ENCODE peak calls at places on chromosomes 11 and 22, in eight cellular contexts. One of them, this sample, is unnamed.
A peak's percentile ranks its signal among the peaks of the same experiment; 100 is the strongest.

GRCh38 chr11:61345170-61345610 is 12.2 kb downstream of the TKFC start:
- DNase-seq in neuronal stem cell: no peak
- DNase-seq in body of pancreas: no peak
- DNase-seq in mammary epithelial cell: no peak
- DNase-seq in IMR-90: no peak
- DNase-seq in ovary: peak; percentile 65
- DNase-seq in PC-9: no peak
- DNase-seq in esophagus squamous epithelium: no peak
- DNase-seq in this sample: no peak

GRCh38 chr11:8810331-8811301 is 100.4 kb upstream of the AKIP1 start:
- DNase-seq in neuronal stem cell: peak; percentile 82
- DNase-seq in body of pancreas: peak; percentile 83
- DNase-seq in mammary epithelial cell: peak; percentile 79
- DNase-seq in IMR-90: peak; percentile 81
- DNase-seq in ovary: peak; percentile 92
- DNase-seq in PC-9: no peak
- DNase-seq in esophagus squamous epithelium: no peak
- DNase-seq in this sample: peak; percentile 82

GRCh38 chr11:65557280-65558001 is 718 bp downstream of the LTBP3 start:
- DNase-seq in neuronal stem cell: no peak
- DNase-seq in body of pancreas: no peak
- DNase-seq in mammary epithelial cell: no peak
- DNase-seq in IMR-90: no peak
- DNase-seq in ovary: peak; percentile 75
- DNase-seq in PC-9: no peak
- DNase-seq in esophagus squamous epithelium: no peak
- DNase-seq in this sample: no peak

GRCh38 chr11:64157987-64158386 is 7.9 kb downstream of the MACROD1 start:
- DNase-seq in neuronal stem cell: no peak
- DNase-seq in body of pancreas: no peak
- DNase-seq in mammary epithelial cell: no peak
- DNase-seq in IMR-90: no peak
- DNase-seq in ovary: no peak
- DNase-seq in PC-9: no peak
- DNase-seq in esophagus squamous epithelium: no peak
- DNase-seq in this sample: no peak

GRCh38 chr11:11743216-11743615 is 98.6 kb upstream of the USP47 start:
- DNase-seq in neuronal stem cell: no peak
- DNase-seq in body of pancreas: no peak
- DNase-seq in mammary epithelial cell: no peak
- DNase-seq in IMR-90: no peak
- DNase-seq in ovary: no peak
- DNase-seq in PC-9: no peak
- DNase-seq in esophagus squamous epithelium: no peak
- DNase-seq in this sample: no peak

GRCh38 chr11:110991621-110992355 is 253.7 kb upstream of the POU2AF2 start:
- DNase-seq in neuronal stem cell: no peak
- DNase-seq in body of pancreas: no peak
- DNase-seq in mammary epithelial cell: no peak
- DNase-seq in IMR-90: no peak
- DNase-seq in ovary: no peak
- DNase-seq in PC-9: no peak
- DNase-seq in esophagus squamous epithelium: no peak
- DNase-seq in this sample: no peak

GRCh38 chr11:89405629-89406028 is 85.5 kb downstream of the NOX4 start:
- DNase-seq in neuronal stem cell: no peak
- DNase-seq in body of pancreas: no peak
- DNase-seq in mammary epithelial cell: peak; percentile 26
- DNase-seq in IMR-90: no peak
- DNase-seq in ovary: no peak
- DNase-seq in PC-9: no peak
- DNase-seq in esophagus squamous epithelium: no peak
- DNase-seq in this sample: no peak

GRCh38 chr11:127651175-127651887 is 650.8 kb upstream of the KIRREL3 start:
- DNase-seq in neuronal stem cell: no peak
- DNase-seq in body of pancreas: no peak
- DNase-seq in mammary epithelial cell: peak; percentile 73
- DNase-seq in IMR-90: peak; percentile 94
- DNase-seq in ovary: no peak
- DNase-seq in PC-9: no peak
- DNase-seq in esophagus squamous epithelium: no peak
- DNase-seq in this sample: no peak

GRCh38 chr22:29998627-29999026 is 81.6 kb upstream of the HORMAD2 start:
- DNase-seq in neuronal stem cell: no peak
- DNase-seq in body of pancreas: no peak
- DNase-seq in mammary epithelial cell: no peak
- DNase-seq in IMR-90: no peak
- DNase-seq in ovary: no peak
- DNase-seq in PC-9: no peak
- DNase-seq in esophagus squamous epithelium: no peak
- DNase-seq in this sample: no peak

GRCh38 chr11:47858169-47858543 is 10.0 kb upstream of the NUP160 start:
- DNase-seq in neuronal stem cell: no peak
- DNase-seq in body of pancreas: no peak
- DNase-seq in mammary epithelial cell: peak; percentile 60
- DNase-seq in IMR-90: peak; percentile 72
- DNase-seq in ovary: no peak
- DNase-seq in PC-9: no peak
- DNase-seq in esophagus squamous epithelium: no peak
- DNase-seq in this sample: no peak

DNA sequence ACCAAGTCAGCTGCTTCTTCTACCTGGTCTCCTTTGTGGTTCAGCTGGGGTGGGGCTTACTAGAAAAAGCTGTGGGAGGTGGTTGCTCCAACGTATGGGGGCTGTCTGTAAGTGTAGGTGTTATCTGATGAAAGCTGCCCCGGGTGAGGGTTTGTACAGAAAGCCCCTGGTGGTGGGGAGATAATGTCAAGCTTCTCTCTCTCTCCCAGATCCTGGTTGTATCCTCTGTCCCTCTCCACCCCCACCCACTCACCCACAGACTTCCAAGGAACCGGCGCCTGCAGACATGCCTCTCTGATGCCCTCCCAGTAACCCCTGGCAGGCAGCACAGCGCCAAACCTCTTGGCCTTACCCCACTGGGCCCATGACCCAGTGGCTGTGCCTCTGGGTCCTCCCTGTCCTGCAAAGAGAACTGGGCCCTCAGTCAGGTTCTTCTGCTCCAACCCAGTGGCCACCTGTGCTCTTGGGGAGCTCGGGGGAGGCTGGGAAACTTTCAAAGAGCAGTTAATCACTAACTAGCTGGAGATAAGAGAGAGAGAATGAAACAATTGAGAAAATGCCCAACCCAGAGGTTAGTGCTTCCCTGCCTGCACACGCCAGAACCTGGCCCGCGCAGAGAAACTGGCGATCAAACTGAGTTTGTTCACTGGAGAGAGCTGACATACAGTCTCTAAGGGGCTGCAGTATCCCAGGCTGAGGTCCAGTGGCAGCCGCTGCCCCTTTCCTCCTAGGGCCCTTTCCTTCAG is 20.4 kb upstream of the EHF start:
- DNase-seq in neuronal stem cell: no peak
- DNase-seq in body of pancreas: peak; percentile 74
- DNase-seq in mammary epithelial cell: peak; percentile 33
- DNase-seq in IMR-90: peak; percentile 8
- DNase-seq in ovary: no peak
- DNase-seq in PC-9: peak; percentile 61
- DNase-seq in esophagus squamous epithelium: no peak
- DNase-seq in this sample: peak; percentile 96
- H3K4me1 ChIP-seq in neuronal stem cell: peaks cover 4% of the 10 kb centered on the region
- H3K4me1 ChIP-seq in body of pancreas: peaks cover 78% of the 10 kb centered on the region
- H3K4me1 ChIP-seq in mammary epithelial cell: peaks cover 20% of the 10 kb centered on the region
- H3K4me1 ChIP-seq in IMR-90: peaks cover 18% of the 10 kb centered on the region
- H3K4me1 ChIP-seq in ovary: no peaks in the 10 kb centered on the region
- H3K4me1 ChIP-seq in PC-9: peaks cover 56% of the 10 kb centered on the region
- H3K4me1 ChIP-seq in esophagus squamous epithelium: peaks cover 65% of the 10 kb centered on the region
- H3K4me1 ChIP-seq in this sample: peaks cover 19% of the 10 kb centered on the region

GRCh38 chr11:69297225-69297925 is 3.4 kb downstream of the MYEOV start:
- DNase-seq in neuronal stem cell: no peak
- DNase-seq in body of pancreas: peak; percentile 74
- DNase-seq in mammary epithelial cell: peak; percentile 99
- DNase-seq in IMR-90: peak; percentile 99
- DNase-seq in ovary: peak; percentile 73
- DNase-seq in PC-9: peak; percentile 99
- DNase-seq in esophagus squamous epithelium: peak; percentile 56
- DNase-seq in this sample: peak; percentile 84

GRCh38 chr11:69298778-69299461 is 5.0 kb downstream of the MYEOV start:
- DNase-seq in neuronal stem cell: no peak
- DNase-seq in body of pancreas: no peak
- DNase-seq in mammary epithelial cell: no peak
- DNase-seq in IMR-90: peak; percentile 48
- DNase-seq in ovary: no peak
- DNase-seq in PC-9: peak; percentile 65
- DNase-seq in esophagus squamous epithelium: no peak
- DNase-seq in this sample: no peak

GRCh38 chr11:69296890-69297224 is 2.9 kb downstream of the MYEOV start:
- DNase-seq in neuronal stem cell: no peak
- DNase-seq in body of pancreas: no peak
- DNase-seq in mammary epithelial cell: no peak
- DNase-seq in IMR-90: no peak
- DNase-seq in ovary: no peak
- DNase-seq in PC-9: no peak
- DNase-seq in esophagus squamous epithelium: no peak
- DNase-seq in this sample: no peak

GRCh38 chr11:69299572-69299971 is 5.6 kb downstream of the MYEOV start:
- DNase-seq in neuronal stem cell: no peak
- DNase-seq in body of pancreas: peak; percentile 10
- DNase-seq in mammary epithelial cell: no peak
- DNase-seq in IMR-90: no peak
- DNase-seq in ovary: no peak
- DNase-seq in PC-9: no peak
- DNase-seq in esophagus squamous epithelium: no peak
- DNase-seq in this sample: no peak

DNA sequence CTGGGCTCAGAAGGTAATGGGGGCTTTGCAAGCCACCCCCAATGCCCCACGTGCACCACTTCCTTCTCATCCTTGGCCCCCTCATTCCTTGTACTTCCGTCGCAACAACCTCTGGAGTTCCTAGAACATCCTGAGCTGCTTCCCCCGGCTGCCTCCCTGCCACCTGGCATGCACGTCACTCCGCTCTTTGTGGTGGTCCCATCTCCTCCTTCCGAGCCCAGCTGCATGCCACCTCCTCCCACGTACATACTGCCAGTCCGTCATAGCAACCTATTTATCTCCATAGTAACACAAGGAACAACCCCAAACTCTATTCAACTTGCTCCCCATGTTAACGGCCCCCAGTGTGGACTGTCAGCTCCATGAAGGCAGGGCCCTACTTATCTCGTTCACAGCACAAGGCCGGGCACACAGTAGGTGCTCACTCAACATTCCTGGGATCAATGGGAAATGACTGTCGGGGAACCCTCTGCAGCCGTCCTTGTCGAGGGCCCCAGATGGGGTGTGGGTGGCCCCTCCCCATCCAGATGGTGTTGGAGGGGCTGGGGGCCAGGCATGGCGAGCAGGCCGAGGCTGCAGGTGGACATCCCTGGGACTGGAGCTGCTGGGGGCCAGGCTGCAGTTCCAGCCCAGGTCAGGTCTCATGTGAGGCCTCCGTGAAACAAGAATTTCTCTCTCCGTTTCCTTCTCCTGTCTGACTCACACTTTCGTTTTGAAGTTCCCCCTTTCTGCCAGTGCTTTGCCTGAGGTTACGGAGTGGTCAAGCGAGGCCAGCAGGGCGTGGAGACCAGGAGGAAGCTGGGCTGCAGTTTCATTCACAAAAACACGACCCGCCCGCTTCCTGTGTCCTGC is 4.2 kb downstream of the MYEOV start:
- DNase-seq in neuronal stem cell: no peak
- DNase-seq in body of pancreas: peak; percentile 44
- DNase-seq in mammary epithelial cell: peak; percentile 91
- DNase-seq in IMR-90: peak; percentile 82
- DNase-seq in ovary: peak; percentile 41
- DNase-seq in PC-9: peak; percentile 100
- DNase-seq in esophagus squamous epithelium: peak; percentile 45
- DNase-seq in this sample: peak; percentile 76
- H3K27ac ChIP-seq in neuronal stem cell: peak overlapping the region; percentile 43
- H3K27ac ChIP-seq in body of pancreas: peak overlapping the region; percentile 76
- H3K27ac ChIP-seq in mammary epithelial cell: peak overlapping the region; percentile 92
- H3K27ac ChIP-seq in IMR-90: peak overlapping the region; percentile 92
- H3K27ac ChIP-seq in ovary: no peak overlapping the region
- H3K27ac ChIP-seq in PC-9: peak overlapping the region; percentile 98
- H3K27ac ChIP-seq in esophagus squamous epithelium: peak overlapping the region; percentile 92
- H3K27ac ChIP-seq in this sample: peak overlapping the region; percentile 42

GRCh38 chr11:124075492-124075840 is 34.3 kb upstream of the OR10G7 start:
- DNase-seq in neuronal stem cell: no peak
- DNase-seq in body of pancreas: no peak
- DNase-seq in mammary epithelial cell: no peak
- DNase-seq in IMR-90: no peak
- DNase-seq in ovary: no peak
- DNase-seq in PC-9: no peak
- DNase-seq in esophagus squamous epithelium: no peak
- DNase-seq in this sample: no peak

GRCh38 chr11:124077266-124077665 is 36.1 kb upstream of the OR10G7 start:
- DNase-seq in neuronal stem cell: no peak
- DNase-seq in body of pancreas: no peak
- DNase-seq in mammary epithelial cell: no peak
- DNase-seq in IMR-90: no peak
- DNase-seq in ovary: no peak
- DNase-seq in PC-9: no peak
- DNase-seq in esophagus squamous epithelium: no peak
- DNase-seq in this sample: no peak

GRCh38 chr11:124078591-124078990 is 36.7 kb upstream of the VWA5A start:
- DNase-seq in neuronal stem cell: no peak
- DNase-seq in body of pancreas: no peak
- DNase-seq in mammary epithelial cell: no peak
- DNase-seq in IMR-90: no peak
- DNase-seq in ovary: no peak
- DNase-seq in PC-9: no peak
- DNase-seq in esophagus squamous epithelium: no peak
- DNase-seq in this sample: no peak

GRCh38 chr11:124074554-124074953 is 33.4 kb upstream of the OR10G7 start:
- DNase-seq in neuronal stem cell: no peak
- DNase-seq in body of pancreas: no peak
- DNase-seq in mammary epithelial cell: no peak
- DNase-seq in IMR-90: no peak
- DNase-seq in ovary: no peak
- DNase-seq in PC-9: no peak
- DNase-seq in esophagus squamous epithelium: no peak
- DNase-seq in this sample: no peak

GRCh38 chr11:124075841-124076571 is 34.9 kb upstream of the OR10G7 start:
- DNase-seq in neuronal stem cell: no peak
- DNase-seq in body of pancreas: no peak
- DNase-seq in mammary epithelial cell: no peak
- DNase-seq in IMR-90: no peak
- DNase-seq in ovary: no peak
- DNase-seq in PC-9: no peak
- DNase-seq in esophagus squamous epithelium: no peak
- DNase-seq in this sample: peak; percentile 52
- H3K4me3 ChIP-seq in neuronal stem cell: no peak overlapping the region
- H3K4me3 ChIP-seq in body of pancreas: no peak overlapping the region
- H3K4me3 ChIP-seq in mammary epithelial cell: peak overlapping the region; percentile 48
- H3K4me3 ChIP-seq in IMR-90: peak overlapping the region; percentile 40
- H3K4me3 ChIP-seq in ovary: no peak overlapping the region
- H3K4me3 ChIP-seq in PC-9: peak overlapping the region; percentile 45
- H3K4me3 ChIP-seq in esophagus squamous epithelium: peak overlapping the region; percentile 38
- H3K4me3 ChIP-seq in this sample: no peak overlapping the region

DNA sequence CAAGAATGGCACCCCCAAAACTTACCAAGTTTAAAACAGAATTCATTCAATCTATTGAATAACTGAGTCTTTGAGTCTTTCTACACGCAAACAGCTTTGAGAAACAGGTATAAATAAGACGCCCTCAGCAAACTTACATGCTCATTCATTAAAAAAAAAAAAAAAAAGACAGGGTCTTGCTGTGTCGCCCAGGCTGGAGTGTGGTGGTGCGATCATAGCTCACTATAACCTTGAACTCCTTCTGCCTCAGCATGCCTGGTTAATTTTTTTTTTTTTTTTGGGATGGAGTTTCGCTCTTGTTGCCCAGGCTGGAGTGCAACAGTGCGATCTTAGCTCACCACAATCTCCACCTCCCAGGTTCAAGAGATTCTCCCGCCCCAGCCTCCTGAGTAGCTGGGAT is 6.1 kb downstream of the PRR14L start:
- DNase-seq in neuronal stem cell: no peak
- DNase-seq in body of pancreas: no peak
- DNase-seq in mammary epithelial cell: no peak
- DNase-seq in IMR-90: no peak
- DNase-seq in ovary: no peak
- DNase-seq in PC-9: no peak
- DNase-seq in esophagus squamous epithelium: no peak
- DNase-seq in this sample: no peak
- H3K4me1 ChIP-seq in neuronal stem cell: peaks cover 6% of the 10 kb centered on the region
- H3K4me1 ChIP-seq in body of pancreas: peaks cover 37% of the 10 kb centered on the region
- H3K4me1 ChIP-seq in mammary epithelial cell: peaks cover 4% of the 10 kb centered on the region
- H3K4me1 ChIP-seq in IMR-90: peaks cover 2% of the 10 kb centered on the region
- H3K4me1 ChIP-seq in ovary: peaks cover 4% of the 10 kb centered on the region
- H3K4me1 ChIP-seq in PC-9: peaks cover 10% of the 10 kb centered on the region
- H3K4me1 ChIP-seq in esophagus squamous epithelium: peaks cover 48% of the 10 kb centered on the region
- H3K4me1 ChIP-seq in this sample: peaks cover 3% of the 10 kb centered on the region